ENCODE peak calls at places on chromosomes 3 and 15, in four cellular contexts. L is activated gamma-delta T cell, E is amygdala, X is NCI-H748 treated with DMSO at 0.1 percent for 48 hours. N is an unnamed sample.

GRCh38 chr3:36876181-36876936 is 68.5 kb downstream of the TRANK1 start:
- DNase-seq in L (no peak), E (no peak), X (no peak), N (no peak)

GRCh38 chr15:94674251-94674650 is 442.9 kb downstream of the MCTP2 start:
- DNase-seq in L (no peak), E (no peak), X (no peak), N (no peak)

GRCh38 chr3:78204977-78205376 is 1165.1 kb downstream of the ROBO2 start:
- DNase-seq in L (no peak), E (no peak), X (no peak), N (peak; percentile 10)

GRCh38 chr3:46666471-46666845 is 27.0 kb downstream of the ALS2CL start:
- DNase-seq in L (no peak), E (no peak), X (no peak), N (peak; percentile 29)

GRCh38 chr3:64278631-64279030 is 53.4 kb upstream of the PRICKLE2 start:
- DNase-seq in L (no peak), E (no peak), X (no peak), N (no peak)

GRCh38 chr3:170360916-170361315 is 3.4 kb downstream of the SKIL start:
- DNase-seq in L (no peak), E (no peak), X (no peak), N (no peak)

GRCh38 chr3:141979050-141979671 is 102.7 kb downstream of the ATP1B3 start:
- DNase-seq in L (no peak), E (no peak), X (no peak), N (no peak)

GRCh38 chr3:64918989-64919388 is 231.2 kb upstream of the ADAMTS9 start:
- DNase-seq in L (no peak), E (no peak), X (no peak), N (no peak)

GRCh38 chr3:187025254-187025655 is 94.9 kb downstream of the ST6GAL1 start:
- DNase-seq in L (no peak), E (no peak), X (no peak), N (no peak)

GRCh38 chr3:147838650-147839049 is 429.5 kb downstream of the ZIC1 start:
- DNase-seq in L (no peak), E (no peak), X (no peak), N (no peak)

GRCh38 chr3:62266668-62267283 is 106.6 kb downstream of the FEZF2 start:
- DNase-seq in L (no peak), E (no peak), X (no peak), N (no peak)

GRCh38 chr3:85495602-85496001 is 536.8 kb downstream of the CADM2 start:
- DNase-seq in L (no peak), E (no peak), X (no peak), N (no peak)

GRCh38 chr15:48644498-48644826 is 1.0 kb downstream of the FBN1 start:
- DNase-seq in L (no peak), E (no peak), X (no peak), N (no peak)

GRCh38 chr15:79373068-79373467 is 59.1 kb upstream of the MINAR1 start:
- DNase-seq in L (no peak), E (no peak), X (no peak), N (no peak)

GRCh38 chr15:39593071-39594055 is 12.5 kb downstream of the THBS1 start:
- DNase-seq in L (no peak), E (no peak), X (no peak), N (no peak)

GRCh38 chr15:63971904-63972303 is 74.4 kb downstream of the DAPK2 start:
- DNase-seq in L (no peak), E (no peak), X (no peak), N (no peak)

GRCh38 chr3:21704796-21705195 is 46.2 kb downstream of the ZNF385D start:
- DNase-seq in L (no peak), E (no peak), X (no peak), N (no peak)

GRCh38 chr3:115040673-115041286 is 106.3 kb downstream of the ZBTB20 start:
- DNase-seq in L (no peak), E (no peak), X (peak; percentile 6), N (peak; percentile 5)

GRCh38 chr15:55546718-55547117 is 38.7 kb upstream of the DNAAF4 start:
- DNase-seq in L (no peak), E (no peak), X (no peak), N (no peak)

GRCh38 chr3:52176188-52176752 is 21.7 kb upstream of the ALAS1 start:
- DNase-seq in L (no peak), E (no peak), X (no peak), N (no peak)

GRCh38 chr15:39466428-39466827 is 114.5 kb upstream of the THBS1 start:
- DNase-seq in L (no peak), E (no peak), X (no peak), N (no peak)

N was measured in COR-L47.